ENCODE peak calls at places on chromosomes 7 and 10, in six cellular contexts. One of them, this sample, is unnamed.

GRCh38 chr10:30671011-30671616 is 41.6 kb upstream of the LYZL2 start:
- DNase-seq in GM12891: peak; percentile 12
- DNase-seq in HEK293T: peak; percentile 44
- DNase-seq in iPS-NIHi11: peak; percentile 56
- DNase-seq in kidney tubule cell: peak; percentile 70
- DNase-seq in H9: peak; percentile 53
- DNase-seq in this sample: peak; percentile 61

GRCh38 chr10:70679498-70679897 is 7.2 kb downstream of the ADAMTS14 start:
- DNase-seq in GM12891: no peak
- DNase-seq in HEK293T: no peak
- DNase-seq in iPS-NIHi11: no peak
- DNase-seq in kidney tubule cell: no peak
- DNase-seq in H9: no peak
- DNase-seq in this sample: no peak

GRCh38 chr7:156156734-156157408 is 344.6 kb upstream of the SHH start:
- DNase-seq in GM12891: no peak
- DNase-seq in HEK293T: peak; percentile 65
- DNase-seq in iPS-NIHi11: peak; percentile 50
- DNase-seq in kidney tubule cell: peak; percentile 69
- DNase-seq in H9: peak; percentile 64
- DNase-seq in this sample: no peak

GRCh38 chr7:76296743-76297740 is 5.4 kb upstream of the HSPB1 start:
- DNase-seq in GM12891: no peak
- DNase-seq in HEK293T: no peak
- DNase-seq in iPS-NIHi11: no peak
- DNase-seq in kidney tubule cell: peak; percentile 20
- DNase-seq in H9: no peak
- DNase-seq in this sample: no peak

GRCh38 chr7:51428226-51428887 is 111.7 kb upstream of the COBL start:
- DNase-seq in GM12891: no peak
- DNase-seq in HEK293T: no peak
- DNase-seq in iPS-NIHi11: no peak
- DNase-seq in kidney tubule cell: peak; percentile 40
- DNase-seq in H9: no peak
- DNase-seq in this sample: no peak

GRCh38 chr10:116787018-116787674 is 44.8 kb upstream of the HSPA12A start:
- DNase-seq in GM12891: no peak
- DNase-seq in HEK293T: no peak
- DNase-seq in iPS-NIHi11: no peak
- DNase-seq in kidney tubule cell: peak; percentile 11
- DNase-seq in H9: no peak
- DNase-seq in this sample: no peak

GRCh38 chr7:2811476-2812118 is 32.5 kb downstream of the GNA12 start:
- DNase-seq in GM12891: no peak
- DNase-seq in HEK293T: no peak
- DNase-seq in iPS-NIHi11: no peak
- DNase-seq in kidney tubule cell: no peak
- DNase-seq in H9: no peak
- DNase-seq in this sample: no peak

GRCh38 chr10:29646238-29646902 is 11.6 kb upstream of the SVIL start:
- DNase-seq in GM12891: no peak
- DNase-seq in HEK293T: no peak
- DNase-seq in iPS-NIHi11: no peak
- DNase-seq in kidney tubule cell: peak; percentile 45
- DNase-seq in H9: no peak
- DNase-seq in this sample: peak; percentile 40

GRCh38 chr7:151905322-151905721 is 28.4 kb upstream of the PRKAG2 start:
- DNase-seq in GM12891: no peak
- DNase-seq in HEK293T: no peak
- DNase-seq in iPS-NIHi11: no peak
- DNase-seq in kidney tubule cell: no peak
- DNase-seq in H9: no peak
- DNase-seq in this sample: no peak

GRCh38 chr7:7931626-7932025 is 37.0 kb upstream of the GLCCI1 start:
- DNase-seq in GM12891: no peak
- DNase-seq in HEK293T: no peak
- DNase-seq in iPS-NIHi11: no peak
- DNase-seq in kidney tubule cell: no peak
- DNase-seq in H9: no peak
- DNase-seq in this sample: no peak

GRCh38 chr10:16117305-16117695 is 257.0 kb upstream of the MINDY3 start:
- DNase-seq in GM12891: no peak
- DNase-seq in HEK293T: no peak
- DNase-seq in iPS-NIHi11: no peak
- DNase-seq in kidney tubule cell: no peak
- DNase-seq in H9: no peak
- DNase-seq in this sample: no peak

GRCh38 chr7:133491846-133492652 is 239.2 kb downstream of the EXOC4 start:
- DNase-seq in GM12891: no peak
- DNase-seq in HEK293T: no peak
- DNase-seq in iPS-NIHi11: no peak
- DNase-seq in kidney tubule cell: peak; percentile 87
- DNase-seq in H9: no peak
- DNase-seq in this sample: no peak

GRCh38 chr7:26538216-26538615 is 246.6 kb downstream of the SNX10 start:
- DNase-seq in GM12891: no peak
- DNase-seq in HEK293T: no peak
- DNase-seq in iPS-NIHi11: no peak
- DNase-seq in kidney tubule cell: no peak
- DNase-seq in H9: no peak
- DNase-seq in this sample: no peak

GRCh38 chr7:29236071-29236580 is 41.6 kb downstream of the CHN2 start:
- DNase-seq in GM12891: no peak
- DNase-seq in HEK293T: no peak
- DNase-seq in iPS-NIHi11: no peak
- DNase-seq in kidney tubule cell: no peak
- DNase-seq in H9: no peak
- DNase-seq in this sample: no peak